ENCODE peak calls at places on chromosomes 4 and X, in six cellular contexts. One of them, this sample, is unnamed.

GRCh38 chr4:9999956-10000551 is 21.2 kb downstream of the SLC2A9 start:
- DNase-seq in AG09309: no peak
- DNase-seq in EL: peak
- DNase-seq in stimulated activated CD8-positive, alpha-beta memory T cell treated with anti-CD3 and anti-CD28 coated beads, Interleukin-7, amount 100 ng/mL, for 24 hours: no peak
- DNase-seq in Right ventricle myocardium superior: no peak
- DNase-seq in amniotic epithelial cell: no peak
- DNase-seq in this sample: no peak

GRCh38 chr4:16195209-16195608 is 31.1 kb downstream of the TAPT1 start:
- DNase-seq in AG09309: no peak
- DNase-seq in EL: no peak
- DNase-seq in stimulated activated CD8-positive, alpha-beta memory T cell treated with anti-CD3 and anti-CD28 coated beads, Interleukin-7, amount 100 ng/mL, for 24 hours: no peak
- DNase-seq in Right ventricle myocardium superior: no peak
- DNase-seq in amniotic epithelial cell: no peak
- DNase-seq in this sample: no peak

GRCh38 chr4:2072971-2073807 is 14.1 kb downstream of the NAT8L start:
- DNase-seq in AG09309: no peak
- DNase-seq in EL: no peak
- DNase-seq in stimulated activated CD8-positive, alpha-beta memory T cell treated with anti-CD3 and anti-CD28 coated beads, Interleukin-7, amount 100 ng/mL, for 24 hours: no peak
- DNase-seq in Right ventricle myocardium superior: no peak
- DNase-seq in amniotic epithelial cell: no peak
- DNase-seq in this sample: no peak

GRCh38 chr4:131304686-131305085 is 1844.4 kb upstream of the PCDH10 start:
- DNase-seq in AG09309: no peak
- DNase-seq in EL: peak
- DNase-seq in stimulated activated CD8-positive, alpha-beta memory T cell treated with anti-CD3 and anti-CD28 coated beads, Interleukin-7, amount 100 ng/mL, for 24 hours: no peak
- DNase-seq in Right ventricle myocardium superior: no peak
- DNase-seq in amniotic epithelial cell: peak
- DNase-seq in this sample: no peak

GRCh38 chr4:4330794-4331193 is 40.7 kb downstream of the ZBTB49 start:
- DNase-seq in AG09309: no peak
- DNase-seq in EL: no peak
- DNase-seq in stimulated activated CD8-positive, alpha-beta memory T cell treated with anti-CD3 and anti-CD28 coated beads, Interleukin-7, amount 100 ng/mL, for 24 hours: no peak
- DNase-seq in Right ventricle myocardium superior: no peak
- DNase-seq in amniotic epithelial cell: no peak
- DNase-seq in this sample: no peak

GRCh38 chr4:140806175-140806574 is 50.0 kb upstream of the TBC1D9 start:
- DNase-seq in AG09309: no peak
- DNase-seq in EL: no peak
- DNase-seq in stimulated activated CD8-positive, alpha-beta memory T cell treated with anti-CD3 and anti-CD28 coated beads, Interleukin-7, amount 100 ng/mL, for 24 hours: no peak
- DNase-seq in Right ventricle myocardium superior: no peak
- DNase-seq in amniotic epithelial cell: no peak
- DNase-seq in this sample: no peak

GRCh38 chr4:168917150-168917779 is 92.8 kb downstream of the CBR4 start:
- DNase-seq in AG09309: no peak
- DNase-seq in EL: peak
- DNase-seq in stimulated activated CD8-positive, alpha-beta memory T cell treated with anti-CD3 and anti-CD28 coated beads, Interleukin-7, amount 100 ng/mL, for 24 hours: no peak
- DNase-seq in Right ventricle myocardium superior: no peak
- DNase-seq in amniotic epithelial cell: peak
- DNase-seq in this sample: peak

GRCh38 chr4:78621395-78621794 is 69.8 kb downstream of the ANXA3 start:
- DNase-seq in AG09309: no peak
- DNase-seq in EL: no peak
- DNase-seq in stimulated activated CD8-positive, alpha-beta memory T cell treated with anti-CD3 and anti-CD28 coated beads, Interleukin-7, amount 100 ng/mL, for 24 hours: no peak
- DNase-seq in Right ventricle myocardium superior: no peak
- DNase-seq in amniotic epithelial cell: no peak
- DNase-seq in this sample: no peak

GRCh38 chr4:100208964-100209363 is 18.7 kb upstream of the DDIT4L start:
- DNase-seq in AG09309: no peak
- DNase-seq in EL: no peak
- DNase-seq in stimulated activated CD8-positive, alpha-beta memory T cell treated with anti-CD3 and anti-CD28 coated beads, Interleukin-7, amount 100 ng/mL, for 24 hours: no peak
- DNase-seq in Right ventricle myocardium superior: no peak
- DNase-seq in amniotic epithelial cell: no peak
- DNase-seq in this sample: no peak

GRCh38 chrX:45769919-45770582 is 569.4 kb upstream of the DIPK2B start:
- DNase-seq in AG09309: peak
- DNase-seq in EL: peak
- DNase-seq in stimulated activated CD8-positive, alpha-beta memory T cell treated with anti-CD3 and anti-CD28 coated beads, Interleukin-7, amount 100 ng/mL, for 24 hours: no peak
- DNase-seq in Right ventricle myocardium superior: peak
- DNase-seq in amniotic epithelial cell: peak
- DNase-seq in this sample: no peak

GRCh38 chr4:169270810-169271691 is at the start of gene SH3RF1:
- DNase-seq in AG09309: no peak
- DNase-seq in EL: peak
- DNase-seq in stimulated activated CD8-positive, alpha-beta memory T cell treated with anti-CD3 and anti-CD28 coated beads, Interleukin-7, amount 100 ng/mL, for 24 hours: no peak
- DNase-seq in Right ventricle myocardium superior: peak
- DNase-seq in amniotic epithelial cell: peak
- DNase-seq in this sample: peak

GRCh38 chr4:7434141-7434765 is 477 bp downstream of the PSAPL1 start:
- DNase-seq in AG09309: no peak
- DNase-seq in EL: no peak
- DNase-seq in stimulated activated CD8-positive, alpha-beta memory T cell treated with anti-CD3 and anti-CD28 coated beads, Interleukin-7, amount 100 ng/mL, for 24 hours: no peak
- DNase-seq in Right ventricle myocardium superior: peak
- DNase-seq in amniotic epithelial cell: no peak
- DNase-seq in this sample: no peak

GRCh38 chrX:49176421-49177326 is 5.0 kb downstream of the PLP2 start:
- DNase-seq in AG09309: no peak
- DNase-seq in EL: no peak
- DNase-seq in stimulated activated CD8-positive, alpha-beta memory T cell treated with anti-CD3 and anti-CD28 coated beads, Interleukin-7, amount 100 ng/mL, for 24 hours: no peak
- DNase-seq in Right ventricle myocardium superior: peak
- DNase-seq in amniotic epithelial cell: peak
- DNase-seq in this sample: no peak

GRCh38 chrX:153688900-153689590 is 1.3 kb downstream of the SLC6A8 start:
- DNase-seq in AG09309: no peak
- DNase-seq in EL: peak
- DNase-seq in stimulated activated CD8-positive, alpha-beta memory T cell treated with anti-CD3 and anti-CD28 coated beads, Interleukin-7, amount 100 ng/mL, for 24 hours: no peak
- DNase-seq in Right ventricle myocardium superior: peak
- DNase-seq in amniotic epithelial cell: no peak
- DNase-seq in this sample: no peak

GRCh38 chr4:38664704-38665401 is 854 bp downstream of the KLF3 start:
- DNase-seq in AG09309: no peak
- DNase-seq in EL: peak
- DNase-seq in stimulated activated CD8-positive, alpha-beta memory T cell treated with anti-CD3 and anti-CD28 coated beads, Interleukin-7, amount 100 ng/mL, for 24 hours: no peak
- DNase-seq in Right ventricle myocardium superior: peak
- DNase-seq in amniotic epithelial cell: peak
- DNase-seq in this sample: peak

GRCh38 chrX:83469551-83469950 is 38.5 kb upstream of the POU3F4 start:
- DNase-seq in AG09309: no peak
- DNase-seq in EL: no peak
- DNase-seq in stimulated activated CD8-positive, alpha-beta memory T cell treated with anti-CD3 and anti-CD28 coated beads, Interleukin-7, amount 100 ng/mL, for 24 hours: no peak
- DNase-seq in Right ventricle myocardium superior: no peak
- DNase-seq in amniotic epithelial cell: peak
- DNase-seq in this sample: no peak

GRCh38 chrX:1448793-1449580 is 3.7 kb downstream of the ASMTL start:
- DNase-seq in AG09309: no peak
- DNase-seq in EL: no peak
- DNase-seq in stimulated activated CD8-positive, alpha-beta memory T cell treated with anti-CD3 and anti-CD28 coated beads, Interleukin-7, amount 100 ng/mL, for 24 hours: no peak
- DNase-seq in Right ventricle myocardium superior: no peak
- DNase-seq in amniotic epithelial cell: no peak
- DNase-seq in this sample: no peak

GRCh38 chrX:36947214-36947613 is 61.0 kb upstream of the FAM47C start:
- DNase-seq in AG09309: no peak
- DNase-seq in EL: no peak
- DNase-seq in stimulated activated CD8-positive, alpha-beta memory T cell treated with anti-CD3 and anti-CD28 coated beads, Interleukin-7, amount 100 ng/mL, for 24 hours: no peak
- DNase-seq in Right ventricle myocardium superior: no peak
- DNase-seq in amniotic epithelial cell: no peak
- DNase-seq in this sample: no peak

GRCh38 chrX:6968231-6968630 is 179.3 kb upstream of the STS start:
- DNase-seq in AG09309: no peak
- DNase-seq in EL: peak
- DNase-seq in stimulated activated CD8-positive, alpha-beta memory T cell treated with anti-CD3 and anti-CD28 coated beads, Interleukin-7, amount 100 ng/mL, for 24 hours: no peak
- DNase-seq in Right ventricle myocardium superior: no peak
- DNase-seq in amniotic epithelial cell: no peak
- DNase-seq in this sample: no peak

GRCh38 chr4:81783565-81783964 is 311.9 kb upstream of the RASGEF1B start:
- DNase-seq in AG09309: no peak
- DNase-seq in EL: no peak
- DNase-seq in stimulated activated CD8-positive, alpha-beta memory T cell treated with anti-CD3 and anti-CD28 coated beads, Interleukin-7, amount 100 ng/mL, for 24 hours: no peak
- DNase-seq in Right ventricle myocardium superior: no peak
- DNase-seq in amniotic epithelial cell: no peak
- DNase-seq in this sample: no peak

GRCh38 chr4:78776729-78777555 is 792 bp downstream of the BMP2K start:
- DNase-seq in AG09309: no peak
- DNase-seq in EL: peak
- DNase-seq in stimulated activated CD8-positive, alpha-beta memory T cell treated with anti-CD3 and anti-CD28 coated beads, Interleukin-7, amount 100 ng/mL, for 24 hours: peak
- DNase-seq in Right ventricle myocardium superior: peak
- DNase-seq in amniotic epithelial cell: peak
- DNase-seq in this sample: no peak

GRCh38 chr4:85402371-85402770 is 72.6 kb upstream of the ARHGAP24 start:
- DNase-seq in AG09309: peak
- DNase-seq in EL: peak
- DNase-seq in stimulated activated CD8-positive, alpha-beta memory T cell treated with anti-CD3 and anti-CD28 coated beads, Interleukin-7, amount 100 ng/mL, for 24 hours: no peak
- DNase-seq in Right ventricle myocardium superior: no peak
- DNase-seq in amniotic epithelial cell: peak
- DNase-seq in this sample: no peak

GRCh38 chr4:113952452-113953029 is 26.9 kb downstream of the ARSJ start:
- DNase-seq in AG09309: no peak
- DNase-seq in EL: peak
- DNase-seq in stimulated activated CD8-positive, alpha-beta memory T cell treated with anti-CD3 and anti-CD28 coated beads, Interleukin-7, amount 100 ng/mL, for 24 hours: no peak
- DNase-seq in Right ventricle myocardium superior: no peak
- DNase-seq in amniotic epithelial cell: peak
- DNase-seq in this sample: peak

GRCh38 chr4:52250124-52250523 is 199.0 kb downstream of the SPATA18 start:
- DNase-seq in AG09309: no peak
- DNase-seq in EL: no peak
- DNase-seq in stimulated activated CD8-positive, alpha-beta memory T cell treated with anti-CD3 and anti-CD28 coated beads, Interleukin-7, amount 100 ng/mL, for 24 hours: no peak
- DNase-seq in Right ventricle myocardium superior: peak
- DNase-seq in amniotic epithelial cell: no peak
- DNase-seq in this sample: no peak

GRCh38 chr4:24219171-24219570 is 329.3 kb upstream of the PPARGC1A start:
- DNase-seq in AG09309: no peak
- DNase-seq in EL: no peak
- DNase-seq in stimulated activated CD8-positive, alpha-beta memory T cell treated with anti-CD3 and anti-CD28 coated beads, Interleukin-7, amount 100 ng/mL, for 24 hours: no peak
- DNase-seq in Right ventricle myocardium superior: no peak
- DNase-seq in amniotic epithelial cell: no peak
- DNase-seq in this sample: no peak

GRCh38 chr4:175929441-175929840 is 117.4 kb upstream of the GPM6A start:
- DNase-seq in AG09309: no peak
- DNase-seq in EL: no peak
- DNase-seq in stimulated activated CD8-positive, alpha-beta memory T cell treated with anti-CD3 and anti-CD28 coated beads, Interleukin-7, amount 100 ng/mL, for 24 hours: no peak
- DNase-seq in Right ventricle myocardium superior: no peak
- DNase-seq in amniotic epithelial cell: no peak
- DNase-seq in this sample: no peak

GRCh38 chrX:140767646-140768045 is 58.1 kb downstream of the LINC00632 start:
- DNase-seq in AG09309: no peak
- DNase-seq in EL: peak
- DNase-seq in stimulated activated CD8-positive, alpha-beta memory T cell treated with anti-CD3 and anti-CD28 coated beads, Interleukin-7, amount 100 ng/mL, for 24 hours: no peak
- DNase-seq in Right ventricle myocardium superior: no peak
- DNase-seq in amniotic epithelial cell: no peak
- DNase-seq in this sample: no peak

This sample was measured in NCI-H748 treated with DMSO at 0.1 percent for 48 hours.